ENCODE peak calls at places on chromosome 19, in eight cellular contexts. E, L, S, U, D, C, J and R are unnamed samples.

GRCh38 chr19:43561144-43561970 is 14.0 kb downstream of the XRCC1 start:
- DNase-seq in E (no peak), L (no peak), S (no peak), U (no peak), D (no peak), C (no peak), J (no peak), R (no peak)

GRCh38 chr19:39154626-39155100 is 29.1 kb downstream of the PAK4 start:
- DNase-seq in E (no peak), L (no peak), S (no peak), U (no peak), D (no peak), C (no peak), J (no peak), R (no peak)

GRCh38 chr19:1355258-1355973 is 28.3 kb upstream of the NDUFS7 start:
- DNase-seq in E (no peak), L (no peak), S (no peak), U (no peak), D (no peak), C (peak; percentile 39), J (no peak), R (no peak)

GRCh38 chr19:33841685-33842084 is 45.0 kb downstream of the KCTD15 start:
- DNase-seq in E (no peak), L (no peak), S (no peak), U (no peak), D (no peak), C (no peak), J (no peak), R (no peak)

GRCh38 chr19:53977991-53978731 is 13.3 kb upstream of the CACNG6 start:
- DNase-seq in E (peak; percentile 78), L (no peak), S (peak; percentile 70), U (peak; percentile 26), D (peak; percentile 38), C (peak; percentile 97), J (no peak), R (peak; percentile 3)

GRCh38 chr19:41484822-41485221 is 41.9 kb downstream of the ERICH4 start:
- DNase-seq in E (no peak), L (no peak), S (no peak), U (no peak), D (no peak), C (no peak), J (no peak), R (no peak)

GRCh38 chr19:34847393-34847792 is 74.4 kb upstream of the ZNF599 start:
- DNase-seq in E (no peak), L (no peak), S (no peak), U (no peak), D (no peak), C (no peak), J (no peak), R (no peak)

GRCh38 chr19:42577016-42577415 is 17.7 kb downstream of the CEACAM8 start:
- DNase-seq in E (no peak), L (no peak), S (no peak), U (no peak), D (no peak), C (no peak), J (no peak), R (no peak)

GRCh38 chr19:32316034-32316433 is 29.4 kb upstream of the ZNF507 start:
- DNase-seq in E (no peak), L (no peak), S (no peak), U (no peak), D (no peak), C (no peak), J (no peak), R (no peak)

GRCh38 chr19:35470128-35470527 is 20.1 kb downstream of the KRTDAP start:
- DNase-seq in E (no peak), L (no peak), S (no peak), U (no peak), D (no peak), C (no peak), J (no peak), R (no peak)

GRCh38 chr19:51691122-51692064 is 1.7 kb upstream of the SPACA6 start:
- DNase-seq in E (no peak), L (no peak), S (no peak), U (no peak), D (no peak), C (peak; percentile 80), J (peak; percentile 34), R (no peak)

GRCh38 chr19:17332677-17333581 is 1.7 kb downstream of the ANO8 start:
- DNase-seq in E (no peak), L (no peak), S (no peak), U (no peak), D (peak; percentile 28), C (peak; percentile 59), J (no peak), R (no peak)

GRCh38 chr19:38742906-38743305 is 1.4 kb downstream of the CAPN12 start:
- DNase-seq in E (no peak), L (no peak), S (no peak), U (no peak), D (no peak), C (no peak), J (no peak), R (no peak)

GRCh38 chr19:13190781-13191540 is 40.8 kb downstream of the IER2 start:
- DNase-seq in E (no peak), L (no peak), S (no peak), U (no peak), D (no peak), C (no peak), J (no peak), R (no peak)

GRCh38 chr19:58518261-58519086 is 1.1 kb downstream of the ZBTB45 start:
- DNase-seq in E (no peak), L (no peak), S (no peak), U (no peak), D (no peak), C (no peak), J (no peak), R (no peak)

GRCh38 chr19:1130801-1131717 is 27.3 kb downstream of the GPX4 start:
- DNase-seq in E (no peak), L (no peak), S (no peak), U (no peak), D (no peak), C (no peak), J (no peak), R (no peak)

GRCh38 chr19:33445752-33446070 is 72.2 kb downstream of the CEBPG start:
- DNase-seq in E (no peak), L (no peak), S (no peak), U (no peak), D (no peak), C (no peak), J (no peak), R (no peak)

GRCh38 chr19:18980432-18981020 is 39.5 kb upstream of the HOMER3 start:
- DNase-seq in E (no peak), L (no peak), S (no peak), U (no peak), D (no peak), C (no peak), J (no peak), R (no peak)

GRCh38 chr19:1422943-1423342 is 15.3 kb upstream of the RPS15 start:
- DNase-seq in E (no peak), L (no peak), S (no peak), U (no peak), D (no peak), C (no peak), J (no peak), R (no peak)

GRCh38 chr19:55189424-55189823 is 9.3 kb upstream of the SYT5 start:
- DNase-seq in E (peak; percentile 60), L (no peak), S (peak; percentile 51), U (no peak), D (no peak), C (peak; percentile 97), J (no peak), R (no peak)

GRCh38 chr19:47296036-47296435 is 13.6 kb upstream of the C5AR1 start:
- DNase-seq in E (peak; percentile 83), L (peak; percentile 51), S (peak; percentile 72), U (peak; percentile 75), D (peak; percentile 70), C (peak; percentile 84), J (peak; percentile 87), R (peak; percentile 58)

GRCh38 chr19:21439372-21439771 is 42.4 kb downstream of the ZNF493 start:
- DNase-seq in E (no peak), L (no peak), S (no peak), U (no peak), D (no peak), C (no peak), J (no peak), R (no peak)

GRCh38 chr19:39413903-39414608 is 1.6 kb downstream of the PLEKHG2 start:
- DNase-seq in E (no peak), L (no peak), S (no peak), U (no peak), D (no peak), C (peak; percentile 43), J (no peak), R (no peak)

GRCh38 chr19:56538761-56539263 is at the start of gene ZFP28:
- DNase-seq in E (peak; percentile 85), L (no peak), S (peak; percentile 88), U (peak; percentile 50), D (peak; percentile 6), C (no peak), J (no peak), R (peak; percentile 31)

GRCh38 chr19:6418562-6418932 is 6.1 kb downstream of the KHSRP start:
- DNase-seq in E (no peak), L (no peak), S (no peak), U (no peak), D (no peak), C (no peak), J (no peak), R (no peak)

GRCh38 chr19:29667390-29667783 is 2.1 kb downstream of the PLEKHF1 start:
- DNase-seq in E (no peak), L (no peak), S (no peak), U (peak; percentile 8), D (no peak), C (no peak), J (no peak), R (no peak)

GRCh38 chr19:572891-573825 is 762 bp downstream of the BSG start:
- DNase-seq in E (peak; percentile 58), L (no peak), S (no peak), U (no peak), D (no peak), C (peak; percentile 66), J (no peak), R (no peak)

GRCh38 chr19:30669329-30670010 is 297.3 kb downstream of the ZNF536 start:
- DNase-seq in E (peak; percentile 56), L (no peak), S (peak; percentile 50), U (peak; percentile 80), D (peak; percentile 15), C (peak; percentile 48), J (peak; percentile 9), R (no peak)

GRCh38 chr19:18932216-18932841 is 8.7 kb downstream of the HOMER3 start:
- DNase-seq in E (peak; percentile 69), L (peak; percentile 69), S (peak; percentile 90), U (peak; percentile 48), D (peak; percentile 84), C (peak; percentile 55), J (no peak), R (peak; percentile 30)

GRCh38 chr19:33444238-33444992 is 70.9 kb downstream of the CEBPG start:
- DNase-seq in E (no peak), L (no peak), S (no peak), U (no peak), D (no peak), C (no peak), J (no peak), R (no peak)

GRCh38 chr19:49113762-49114629 is at the start of gene LIN7B:
- DNase-seq in E (peak; percentile 65), L (peak; percentile 66), S (peak; percentile 95), U (no peak), D (peak; percentile 58), C (peak; percentile 72), J (no peak), R (no peak)

GRCh38 chr19:53131732-53132131 is 978 bp downstream of the ZNF415 start:
- DNase-seq in E (no peak), L (no peak), S (no peak), U (no peak), D (no peak), C (no peak), J (no peak), R (no peak)

GRCh38 chr19:38378866-38379265 is 4.5 kb downstream of the PSMD8 start:
- DNase-seq in E (no peak), L (no peak), S (no peak), U (no peak), D (no peak), C (no peak), J (no peak), R (no peak)

GRCh38 chr19:6693681-6694080 is 23.7 kb upstream of the TNFSF14 start:
- DNase-seq in E (no peak), L (no peak), S (no peak), U (no peak), D (no peak), C (no peak), J (no peak), R (no peak)